ENCODE peak calls at places on chromosomes 11 and 22, in five cellular contexts. One of them, this sample, is unnamed.

GRCh38 chr11:3094223-3094824 is 37.1 kb upstream of the CARS1 start:
- DNase-seq in body of pancreas: no peak
- DNase-seq in kidney: peak; percentile 70
- DNase-seq in heart right ventricle: no peak
- DNase-seq in fibroblast of lung: no peak
- DNase-seq in this sample: no peak

GRCh38 chr11:5421811-5422210 is at the start of gene OR51Q1:
- DNase-seq in body of pancreas: no peak
- DNase-seq in kidney: no peak
- DNase-seq in heart right ventricle: no peak
- DNase-seq in fibroblast of lung: no peak
- DNase-seq in this sample: no peak

GRCh38 chr22:37843746-37844089 is 416 bp downstream of the ANKRD54 start:
- DNase-seq in body of pancreas: peak; percentile 66
- DNase-seq in kidney: no peak
- DNase-seq in heart right ventricle: peak; percentile 52
- DNase-seq in fibroblast of lung: peak; percentile 21
- DNase-seq in this sample: peak; percentile 76

GRCh38 chr11:45933131-45933821 is 10.8 kb downstream of the LARGE2 start:
- DNase-seq in body of pancreas: peak; percentile 74
- DNase-seq in kidney: no peak
- DNase-seq in heart right ventricle: no peak
- DNase-seq in fibroblast of lung: peak; percentile 35
- DNase-seq in this sample: no peak

GRCh38 chr11:126917531-126918204 is 82.9 kb downstream of the KIRREL3 start:
- DNase-seq in body of pancreas: no peak
- DNase-seq in kidney: no peak
- DNase-seq in heart right ventricle: no peak
- DNase-seq in fibroblast of lung: peak; percentile 81
- DNase-seq in this sample: no peak

GRCh38 chr11:33195391-33196190 is 34.3 kb upstream of the CSTF3 start:
- DNase-seq in body of pancreas: no peak
- DNase-seq in kidney: no peak
- DNase-seq in heart right ventricle: no peak
- DNase-seq in fibroblast of lung: peak; percentile 28
- DNase-seq in this sample: no peak

GRCh38 chr11:130904380-130904779 is 11.9 kb downstream of the SNX19 start:
- DNase-seq in body of pancreas: no peak
- DNase-seq in kidney: no peak
- DNase-seq in heart right ventricle: no peak
- DNase-seq in fibroblast of lung: peak; percentile 42
- DNase-seq in this sample: no peak

GRCh38 chr22:20439556-20439927 is 1.9 kb upstream of the SCARF2 start:
- DNase-seq in body of pancreas: no peak
- DNase-seq in kidney: peak; percentile 43
- DNase-seq in heart right ventricle: no peak
- DNase-seq in fibroblast of lung: no peak
- DNase-seq in this sample: no peak

GRCh38 chr11:64060861-64061444 is 25.2 kb downstream of the FLRT1 start:
- DNase-seq in body of pancreas: peak; percentile 40
- DNase-seq in kidney: no peak
- DNase-seq in heart right ventricle: peak; percentile 66
- DNase-seq in fibroblast of lung: peak; percentile 3
- DNase-seq in this sample: no peak

GRCh38 chr22:24588756-24589481 is 4.0 kb downstream of the LRRC75B start:
- DNase-seq in body of pancreas: no peak
- DNase-seq in kidney: peak; percentile 58
- DNase-seq in heart right ventricle: no peak
- DNase-seq in fibroblast of lung: no peak
- DNase-seq in this sample: no peak

GRCh38 chr11:16782226-16782919 is 43.9 kb downstream of the C11orf58 start:
- DNase-seq in body of pancreas: no peak
- DNase-seq in kidney: no peak
- DNase-seq in heart right ventricle: no peak
- DNase-seq in fibroblast of lung: no peak
- DNase-seq in this sample: peak; percentile 42

GRCh38 chr11:132638421-132638820 is 893.9 kb downstream of the OPCML start:
- DNase-seq in body of pancreas: no peak
- DNase-seq in kidney: no peak
- DNase-seq in heart right ventricle: no peak
- DNase-seq in fibroblast of lung: no peak
- DNase-seq in this sample: no peak

GRCh38 chr11:41659990-41660389 is 200.5 kb upstream of the LRRC4C start:
- DNase-seq in body of pancreas: peak; percentile 19
- DNase-seq in kidney: no peak
- DNase-seq in heart right ventricle: no peak
- DNase-seq in fibroblast of lung: no peak
- DNase-seq in this sample: no peak

GRCh38 chr11:62142043-62142375 is 18.2 kb downstream of the INCENP start:
- DNase-seq in body of pancreas: no peak
- DNase-seq in kidney: no peak
- DNase-seq in heart right ventricle: no peak
- DNase-seq in fibroblast of lung: no peak
- DNase-seq in this sample: peak; percentile 9

GRCh38 chr11:43802509-43802908 is 78.1 kb upstream of the ALKBH3 start:
- DNase-seq in body of pancreas: no peak
- DNase-seq in kidney: no peak
- DNase-seq in heart right ventricle: no peak
- DNase-seq in fibroblast of lung: peak; percentile 30
- DNase-seq in this sample: no peak

GRCh38 chr22:48575567-48576332 is 1251.9 kb downstream of the BRD1 start:
- DNase-seq in body of pancreas: no peak
- DNase-seq in kidney: peak; percentile 56
- DNase-seq in heart right ventricle: peak; percentile 6
- DNase-seq in fibroblast of lung: no peak
- DNase-seq in this sample: no peak

GRCh38 chr22:49022816-49023160 is 804.9 kb downstream of the BRD1 start:
- DNase-seq in body of pancreas: no peak
- DNase-seq in kidney: no peak
- DNase-seq in heart right ventricle: no peak
- DNase-seq in fibroblast of lung: no peak
- DNase-seq in this sample: no peak

GRCh38 chr11:108494182-108494581 is 4.0 kb downstream of the POGLUT3 start:
- DNase-seq in body of pancreas: no peak
- DNase-seq in kidney: no peak
- DNase-seq in heart right ventricle: no peak
- DNase-seq in fibroblast of lung: peak; percentile 4
- DNase-seq in this sample: no peak

GRCh38 chr22:20750461-20751184 is 23.3 kb upstream of the SERPIND1 start:
- DNase-seq in body of pancreas: peak; percentile 63
- DNase-seq in kidney: peak; percentile 73
- DNase-seq in heart right ventricle: peak; percentile 56
- DNase-seq in fibroblast of lung: peak; percentile 78
- DNase-seq in this sample: peak; percentile 74

GRCh38 chr11:122165972-122166371 is 50.0 kb upstream of the BLID start:
- DNase-seq in body of pancreas: no peak
- DNase-seq in kidney: no peak
- DNase-seq in heart right ventricle: no peak
- DNase-seq in fibroblast of lung: no peak
- DNase-seq in this sample: no peak

GRCh38 chr11:26793517-26793916 is 71.7 kb upstream of the SLC5A12 start:
- DNase-seq in body of pancreas: no peak
- DNase-seq in kidney: no peak
- DNase-seq in heart right ventricle: no peak
- DNase-seq in fibroblast of lung: no peak
- DNase-seq in this sample: no peak

GRCh38 chr22:36762687-36763260 is 13.1 kb downstream of the IFT27 start:
- DNase-seq in body of pancreas: no peak
- DNase-seq in kidney: peak; percentile 49
- DNase-seq in heart right ventricle: peak; percentile 70
- DNase-seq in fibroblast of lung: peak; percentile 76
- DNase-seq in this sample: no peak

GRCh38 chr11:91394718-91395414 is 829.8 kb upstream of the FAT3 start:
- DNase-seq in body of pancreas: peak; percentile 28
- DNase-seq in kidney: no peak
- DNase-seq in heart right ventricle: no peak
- DNase-seq in fibroblast of lung: no peak
- DNase-seq in this sample: no peak

GRCh38 chr22:25161916-25162530 is 37.6 kb upstream of the CRYBB3 start:
- DNase-seq in body of pancreas: no peak
- DNase-seq in kidney: no peak
- DNase-seq in heart right ventricle: no peak
- DNase-seq in fibroblast of lung: no peak
- DNase-seq in this sample: no peak

GRCh38 chr22:35051791-35052190 is 14.2 kb upstream of the ISX start:
- DNase-seq in body of pancreas: no peak
- DNase-seq in kidney: no peak
- DNase-seq in heart right ventricle: no peak
- DNase-seq in fibroblast of lung: no peak
- DNase-seq in this sample: no peak

GRCh38 chr22:32325811-32326237 is 31.8 kb upstream of the RFPL3 start:
- DNase-seq in body of pancreas: no peak
- DNase-seq in kidney: peak; percentile 27
- DNase-seq in heart right ventricle: no peak
- DNase-seq in fibroblast of lung: no peak
- DNase-seq in this sample: peak; percentile 19

GRCh38 chr22:50455201-50455600 is 19.6 kb downstream of the SBF1 start:
- DNase-seq in body of pancreas: no peak
- DNase-seq in kidney: no peak
- DNase-seq in heart right ventricle: no peak
- DNase-seq in fibroblast of lung: no peak
- DNase-seq in this sample: no peak

DNA sequence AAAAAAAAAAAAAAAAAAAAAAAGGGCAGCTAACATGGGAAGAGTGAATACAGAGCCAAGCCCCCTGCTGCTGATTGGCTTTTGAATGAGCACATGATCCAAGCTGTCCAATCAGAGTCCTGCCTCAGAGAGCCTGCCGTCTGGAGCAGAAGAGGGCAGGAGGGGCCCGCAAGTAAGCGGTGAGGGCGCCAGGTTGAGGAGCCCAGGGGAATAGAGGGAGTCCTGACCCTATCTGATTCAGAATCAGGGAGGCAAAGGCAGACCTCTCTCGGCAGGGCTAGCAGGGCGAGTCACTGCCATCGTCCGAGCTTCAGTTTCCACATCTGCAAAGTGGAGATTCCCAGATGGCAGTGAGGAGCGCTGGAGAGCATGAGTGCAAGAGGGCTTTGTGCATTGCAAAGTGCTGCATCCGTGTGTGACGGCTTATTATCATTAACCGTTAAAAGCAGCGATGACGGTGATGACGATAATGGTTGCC is 68.8 kb upstream of the ATXN10 start:
- DNase-seq in body of pancreas: peak; percentile 18
- DNase-seq in kidney: peak; percentile 73
- DNase-seq in heart right ventricle: no peak
- DNase-seq in fibroblast of lung: peak; percentile 34
- DNase-seq in this sample: no peak
- H3K4me1 ChIP-seq in body of pancreas: peaks cover 63% of the 10 kb centered on the region
- H3K4me1 ChIP-seq in kidney: peaks cover 5% of the 10 kb centered on the region
- H3K4me1 ChIP-seq in heart right ventricle: no peaks in the 10 kb centered on the region
- H3K4me1 ChIP-seq in fibroblast of lung: no peaks in the 10 kb centered on the region
- H3K4me1 ChIP-seq in this sample: no peaks in the 10 kb centered on the region

GRCh38 chr22:42994917-42995562 is 19.9 kb downstream of the PACSIN2 start:
- DNase-seq in body of pancreas: peak; percentile 85
- DNase-seq in kidney: peak; percentile 81
- DNase-seq in heart right ventricle: no peak
- DNase-seq in fibroblast of lung: peak; percentile 97
- DNase-seq in this sample: peak; percentile 84
- H3K4me3 ChIP-seq in body of pancreas: no peak overlapping the region
- H3K4me3 ChIP-seq in kidney: no peak overlapping the region
- H3K4me3 ChIP-seq in heart right ventricle: no peak overlapping the region
- H3K4me3 ChIP-seq in fibroblast of lung: peak overlapping the region; percentile 3
- H3K4me3 ChIP-seq in this sample: peak overlapping the region; percentile 50

DNA sequence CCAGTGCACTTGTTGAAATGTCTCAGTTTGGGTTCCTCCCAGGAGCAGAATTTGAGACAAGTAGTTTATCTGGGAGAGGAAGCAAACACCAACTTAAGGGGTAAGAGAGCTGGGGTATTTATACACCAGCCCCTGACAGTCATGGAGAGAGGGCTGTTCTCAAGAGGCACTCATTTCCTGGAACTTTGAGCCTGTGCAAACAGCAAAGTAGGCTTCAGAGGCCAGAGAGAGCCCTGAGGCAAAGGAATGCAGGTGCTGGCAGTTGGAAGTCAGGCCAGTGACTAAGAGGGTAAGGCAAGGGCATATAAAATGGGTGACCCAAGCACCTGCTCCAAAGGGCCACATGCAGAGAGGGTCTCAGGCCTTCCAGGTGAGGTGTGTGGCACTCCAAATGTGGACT is 16.1 kb downstream of the MS4A18 start:
- DNase-seq in body of pancreas: no peak
- DNase-seq in kidney: no peak
- DNase-seq in heart right ventricle: no peak
- DNase-seq in fibroblast of lung: no peak
- DNase-seq in this sample: no peak
- H3K4me1 ChIP-seq in body of pancreas: peaks cover 5% of the 10 kb centered on the region
- H3K4me1 ChIP-seq in kidney: no peaks in the 10 kb centered on the region
- H3K4me1 ChIP-seq in heart right ventricle: no peaks in the 10 kb centered on the region
- H3K4me1 ChIP-seq in fibroblast of lung: no peaks in the 10 kb centered on the region
- H3K4me1 ChIP-seq in this sample: no peaks in the 10 kb centered on the region

DNA sequence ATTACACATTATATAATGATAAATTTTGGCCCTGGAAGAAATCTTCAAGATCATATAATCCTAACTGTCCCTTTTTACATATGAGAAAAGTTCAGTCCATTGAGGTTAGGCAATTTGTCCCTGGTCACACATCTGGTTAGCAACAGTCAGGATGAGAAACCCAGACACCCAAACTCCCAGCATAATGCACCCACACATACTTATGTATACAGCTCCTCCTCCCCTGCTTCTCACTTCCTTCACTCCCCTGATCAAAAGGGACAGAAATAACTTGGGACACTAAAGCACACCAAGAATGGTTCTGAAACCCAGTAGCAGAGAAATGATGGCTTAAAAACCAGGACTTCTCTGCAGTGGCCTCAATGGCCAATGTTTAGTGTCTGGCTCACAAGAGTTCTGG is 11.1 kb downstream of the NUMA1 start:
- DNase-seq in body of pancreas: no peak
- DNase-seq in kidney: no peak
- DNase-seq in heart right ventricle: no peak
- DNase-seq in fibroblast of lung: no peak
- DNase-seq in this sample: no peak
- H3K4me3 ChIP-seq in body of pancreas: no peak overlapping the region
- H3K4me3 ChIP-seq in kidney: no peak overlapping the region
- H3K4me3 ChIP-seq in heart right ventricle: no peak overlapping the region
- H3K4me3 ChIP-seq in fibroblast of lung: peak overlapping the region; percentile 13
- H3K4me3 ChIP-seq in this sample: no peak overlapping the region

DNA sequence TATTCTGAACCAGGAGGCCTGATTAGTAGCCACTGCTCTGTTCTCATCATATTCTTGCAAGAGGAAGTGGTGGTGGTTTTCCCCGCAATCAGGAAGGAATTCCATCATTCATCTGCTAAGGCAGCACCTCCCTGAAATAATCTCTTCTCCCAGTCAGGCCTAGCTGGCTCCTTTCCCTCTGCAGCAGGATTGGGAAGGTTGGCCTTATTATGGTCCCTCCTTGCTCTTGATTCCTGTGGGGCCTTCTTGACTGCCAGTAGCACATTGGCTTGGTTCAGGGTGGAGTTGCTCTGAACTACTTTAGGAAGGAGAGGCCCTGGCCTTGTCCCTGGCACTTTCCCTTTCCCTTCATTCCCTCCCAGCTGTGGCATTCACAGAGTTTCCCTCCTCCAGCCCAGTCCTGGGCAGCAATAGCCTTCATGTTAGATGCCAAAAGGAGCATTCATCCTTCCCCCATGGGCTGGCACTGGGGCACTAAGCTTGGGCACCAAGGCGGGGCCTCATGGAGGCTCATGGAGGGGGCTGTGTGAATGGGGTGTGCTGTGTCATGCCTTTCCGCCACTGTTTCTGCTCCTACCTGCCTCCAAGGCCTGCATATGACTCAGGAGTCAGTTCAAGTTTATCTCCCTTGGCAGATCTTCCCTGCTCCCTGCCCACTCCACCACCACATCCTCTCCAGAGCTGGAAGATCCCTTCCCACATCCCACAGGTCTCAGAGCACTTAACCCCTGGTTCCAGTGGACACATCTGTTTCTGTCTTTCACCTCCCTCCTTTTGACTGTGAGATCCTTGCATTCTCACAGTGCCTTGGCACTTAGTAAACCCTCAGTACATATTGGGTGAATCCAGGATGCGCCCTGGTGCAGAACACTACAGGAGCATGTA is 27.6 kb upstream of the CD44 start:
- DNase-seq in body of pancreas: peak; percentile 18
- DNase-seq in kidney: no peak
- DNase-seq in heart right ventricle: no peak
- DNase-seq in fibroblast of lung: peak; percentile 85
- DNase-seq in this sample: no peak
- H3K4me1 ChIP-seq in body of pancreas: peaks cover 11% of the 10 kb centered on the region
- H3K4me1 ChIP-seq in kidney: no peaks in the 10 kb centered on the region
- H3K4me1 ChIP-seq in heart right ventricle: peaks cover 26% of the 10 kb centered on the region
- H3K4me1 ChIP-seq in fibroblast of lung: peaks cover 10% of the 10 kb centered on the region
- H3K4me1 ChIP-seq in this sample: peaks cover 27% of the 10 kb centered on the region